ENCODE peak calls at places on chromosomes 3 and 15, in eight cellular contexts. One of them, this sample, is unnamed.
A peak's percentile ranks its signal among the peaks of the same experiment; 100 is the strongest.

GRCh38 chr3:58999779-59000170 is 50.0 kb downstream of the CFAP20DC start:
- DNase-seq in neural progenitor cell: no peak
- DNase-seq in MM.1S: no peak
- DNase-seq in GM23338: no peak
- DNase-seq in hepatocyte: no peak
- DNase-seq in PC-3: no peak
- DNase-seq in GM23248: peak; percentile 39
- DNase-seq in HCT116: no peak
- DNase-seq in this sample: no peak

GRCh38 chr3:14374444-14374883 is 27.9 kb upstream of the SLC6A6 start:
- DNase-seq in neural progenitor cell: no peak
- DNase-seq in MM.1S: no peak
- DNase-seq in GM23338: no peak
- DNase-seq in hepatocyte: no peak
- DNase-seq in PC-3: no peak
- DNase-seq in GM23248: no peak
- DNase-seq in HCT116: no peak
- DNase-seq in this sample: no peak

GRCh38 chr3:134449277-134449676 is 36.5 kb downstream of the ANAPC13 start:
- DNase-seq in neural progenitor cell: peak; percentile 69
- DNase-seq in MM.1S: no peak
- DNase-seq in GM23338: peak; percentile 82
- DNase-seq in hepatocyte: no peak
- DNase-seq in PC-3: peak; percentile 57
- DNase-seq in GM23248: peak; percentile 73
- DNase-seq in HCT116: no peak
- DNase-seq in this sample: peak; percentile 22

GRCh38 chr3:36677331-36678007 is 86.9 kb downstream of the DCLK3 start:
- DNase-seq in neural progenitor cell: peak; percentile 8
- DNase-seq in MM.1S: no peak
- DNase-seq in GM23338: peak; percentile 13
- DNase-seq in hepatocyte: no peak
- DNase-seq in PC-3: peak; percentile 97
- DNase-seq in GM23248: peak; percentile 98
- DNase-seq in HCT116: peak; percentile 29
- DNase-seq in this sample: no peak

GRCh38 chr3:132543016-132543739 is 53.9 kb upstream of the ACKR4 start:
- DNase-seq in neural progenitor cell: no peak
- DNase-seq in MM.1S: no peak
- DNase-seq in GM23338: no peak
- DNase-seq in hepatocyte: peak; percentile 26
- DNase-seq in PC-3: peak; percentile 77
- DNase-seq in GM23248: peak; percentile 94
- DNase-seq in HCT116: peak; percentile 19
- DNase-seq in this sample: no peak

GRCh38 chr3:39278616-39278935 is 1.3 kb downstream of the CX3CR1 start:
- DNase-seq in neural progenitor cell: no peak
- DNase-seq in MM.1S: no peak
- DNase-seq in GM23338: no peak
- DNase-seq in hepatocyte: no peak
- DNase-seq in PC-3: no peak
- DNase-seq in GM23248: no peak
- DNase-seq in HCT116: no peak
- DNase-seq in this sample: no peak

GRCh38 chr3:184491867-184492615 is 69.5 kb upstream of the EPHB3 start:
- DNase-seq in neural progenitor cell: no peak
- DNase-seq in MM.1S: no peak
- DNase-seq in GM23338: peak; percentile 67
- DNase-seq in hepatocyte: no peak
- DNase-seq in PC-3: no peak
- DNase-seq in GM23248: peak; percentile 43
- DNase-seq in HCT116: no peak
- DNase-seq in this sample: no peak

GRCh38 chr3:136473716-136474326 is 223.7 kb downstream of the PCCB start:
- DNase-seq in neural progenitor cell: no peak
- DNase-seq in MM.1S: no peak
- DNase-seq in GM23338: no peak
- DNase-seq in hepatocyte: no peak
- DNase-seq in PC-3: peak; percentile 68
- DNase-seq in GM23248: peak; percentile 71
- DNase-seq in HCT116: no peak
- DNase-seq in this sample: no peak

GRCh38 chr15:51825701-51826100 is 3.8 kb upstream of the TMOD3 start:
- DNase-seq in neural progenitor cell: no peak
- DNase-seq in MM.1S: no peak
- DNase-seq in GM23338: no peak
- DNase-seq in hepatocyte: no peak
- DNase-seq in PC-3: peak; percentile 62
- DNase-seq in GM23248: no peak
- DNase-seq in HCT116: no peak
- DNase-seq in this sample: no peak

GRCh38 chr3:42387802-42388651 is 22.4 kb downstream of the LYZL4 start:
- DNase-seq in neural progenitor cell: no peak
- DNase-seq in MM.1S: peak; percentile 86
- DNase-seq in GM23338: no peak
- DNase-seq in hepatocyte: no peak
- DNase-seq in PC-3: peak; percentile 10
- DNase-seq in GM23248: no peak
- DNase-seq in HCT116: no peak
- DNase-seq in this sample: peak; percentile 45

GRCh38 chr3:56593455-56594158 is 36.6 kb downstream of the CCDC66 start:
- DNase-seq in neural progenitor cell: no peak
- DNase-seq in MM.1S: peak; percentile 72
- DNase-seq in GM23338: no peak
- DNase-seq in hepatocyte: no peak
- DNase-seq in PC-3: peak; percentile 13
- DNase-seq in GM23248: no peak
- DNase-seq in HCT116: no peak
- DNase-seq in this sample: peak; percentile 12

GRCh38 chr3:101850327-101851048 is 1.2 kb downstream of the NFKBIZ start:
- DNase-seq in neural progenitor cell: peak; percentile 6
- DNase-seq in MM.1S: peak; percentile 75
- DNase-seq in GM23338: no peak
- DNase-seq in hepatocyte: no peak
- DNase-seq in PC-3: peak; percentile 57
- DNase-seq in GM23248: peak; percentile 81
- DNase-seq in HCT116: no peak
- DNase-seq in this sample: peak; percentile 69

GRCh38 chr15:31574761-31575160 is 248.1 kb downstream of the KLF13 start:
- DNase-seq in neural progenitor cell: peak; percentile 60
- DNase-seq in MM.1S: no peak
- DNase-seq in GM23338: peak; percentile 19
- DNase-seq in hepatocyte: no peak
- DNase-seq in PC-3: no peak
- DNase-seq in GM23248: peak; percentile 16
- DNase-seq in HCT116: no peak
- DNase-seq in this sample: no peak

GRCh38 chr15:70101459-70102113 is 3.9 kb upstream of the TLE3 start:
- DNase-seq in neural progenitor cell: peak; percentile 93
- DNase-seq in MM.1S: peak; percentile 89
- DNase-seq in GM23338: peak; percentile 96
- DNase-seq in hepatocyte: peak; percentile 89
- DNase-seq in PC-3: peak; percentile 79
- DNase-seq in GM23248: peak; percentile 80
- DNase-seq in HCT116: peak; percentile 82
- DNase-seq in this sample: peak; percentile 65

GRCh38 chr3:21326704-21327103 is 424.3 kb downstream of the ZNF385D start:
- DNase-seq in neural progenitor cell: peak; percentile 4
- DNase-seq in MM.1S: no peak
- DNase-seq in GM23338: no peak
- DNase-seq in hepatocyte: no peak
- DNase-seq in PC-3: no peak
- DNase-seq in GM23248: peak; percentile 68
- DNase-seq in HCT116: no peak
- DNase-seq in this sample: no peak

GRCh38 chr3:106825962-106826605 is 551.2 kb upstream of the CCDC54 start:
- DNase-seq in neural progenitor cell: peak; percentile 13
- DNase-seq in MM.1S: no peak
- DNase-seq in GM23338: peak; percentile 52
- DNase-seq in hepatocyte: peak; percentile 23
- DNase-seq in PC-3: peak; percentile 12
- DNase-seq in GM23248: peak; percentile 85
- DNase-seq in HCT116: no peak
- DNase-seq in this sample: no peak

GRCh38 chr3:60188803-60189202 is 1062.4 kb downstream of the FHIT start:
- DNase-seq in neural progenitor cell: no peak
- DNase-seq in MM.1S: peak; percentile 24
- DNase-seq in GM23338: no peak
- DNase-seq in hepatocyte: no peak
- DNase-seq in PC-3: no peak
- DNase-seq in GM23248: peak; percentile 49
- DNase-seq in HCT116: no peak
- DNase-seq in this sample: no peak

GRCh38 chr3:180420016-180420415 is 181.9 kb upstream of the TTC14 start:
- DNase-seq in neural progenitor cell: no peak
- DNase-seq in MM.1S: no peak
- DNase-seq in GM23338: no peak
- DNase-seq in hepatocyte: no peak
- DNase-seq in PC-3: peak; percentile 72
- DNase-seq in GM23248: no peak
- DNase-seq in HCT116: no peak
- DNase-seq in this sample: no peak

GRCh38 chr15:93072011-93072410 is 17.0 kb downstream of the RGMA start:
- DNase-seq in neural progenitor cell: peak; percentile 51
- DNase-seq in MM.1S: no peak
- DNase-seq in GM23338: peak; percentile 65
- DNase-seq in hepatocyte: no peak
- DNase-seq in PC-3: no peak
- DNase-seq in GM23248: peak; percentile 58
- DNase-seq in HCT116: no peak
- DNase-seq in this sample: no peak

GRCh38 chr3:123723527-123724168 is 138.8 kb upstream of the HACD2 start:
- DNase-seq in neural progenitor cell: peak; percentile 88
- DNase-seq in MM.1S: peak; percentile 77
- DNase-seq in GM23338: peak; percentile 93
- DNase-seq in hepatocyte: peak; percentile 88
- DNase-seq in PC-3: peak; percentile 96
- DNase-seq in GM23248: peak; percentile 86
- DNase-seq in HCT116: peak; percentile 73
- DNase-seq in this sample: peak; percentile 81

GRCh38 chr3:148075829-148076716 is 621.6 kb upstream of the AGTR1 start:
- DNase-seq in neural progenitor cell: peak; percentile 76
- DNase-seq in MM.1S: peak; percentile 25
- DNase-seq in GM23338: peak; percentile 74
- DNase-seq in hepatocyte: peak; percentile 62
- DNase-seq in PC-3: peak; percentile 57
- DNase-seq in GM23248: peak; percentile 77
- DNase-seq in HCT116: peak; percentile 38
- DNase-seq in this sample: no peak

DNA sequence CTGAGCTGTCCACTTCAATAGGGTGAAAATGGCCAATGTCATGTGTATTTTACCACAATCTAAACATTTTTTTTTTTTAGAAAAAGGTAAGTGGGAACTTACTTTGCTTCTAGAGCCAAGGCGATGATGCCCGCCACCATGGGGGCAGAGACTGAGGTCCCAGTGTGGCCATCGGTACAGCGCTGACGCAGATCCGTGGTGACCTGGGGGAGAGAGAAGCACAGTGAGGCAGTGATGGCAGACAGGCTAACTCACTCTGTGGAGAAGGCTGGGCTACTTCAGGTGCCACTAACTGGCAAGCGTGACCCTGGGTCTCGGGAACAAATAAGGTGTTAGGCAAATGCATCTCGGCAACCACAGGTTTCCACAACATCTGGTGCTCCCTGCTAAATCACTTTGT is 94.3 kb upstream of the SNRPA1 start:
- DNase-seq in neural progenitor cell: no peak
- DNase-seq in MM.1S: no peak
- DNase-seq in GM23338: no peak
- DNase-seq in hepatocyte: no peak
- DNase-seq in PC-3: no peak
- DNase-seq in GM23248: no peak
- DNase-seq in HCT116: no peak
- DNase-seq in this sample: no peak
- H3K4me1 ChIP-seq in neural progenitor cell: no peaks in the 10 kb centered on the region
- H3K4me1 ChIP-seq in MM.1S: peaks cover 16% of the 10 kb centered on the region
- H3K4me1 ChIP-seq in GM23338: no peaks in the 10 kb centered on the region
- H3K4me1 ChIP-seq in hepatocyte: no peaks in the 10 kb centered on the region
- H3K4me1 ChIP-seq in PC-3: no peaks in the 10 kb centered on the region
- H3K4me1 ChIP-seq in GM23248: no peaks in the 10 kb centered on the region
- H3K4me1 ChIP-seq in HCT116: no peaks in the 10 kb centered on the region
- H3K4me1 ChIP-seq in this sample: no peaks in the 10 kb centered on the region

GRCh38 chr3:149532463-149533180 is 58.1 kb downstream of the TM4SF4 start:
- DNase-seq in neural progenitor cell: no peak
- DNase-seq in MM.1S: peak; percentile 42
- DNase-seq in GM23338: no peak
- DNase-seq in hepatocyte: no peak
- DNase-seq in PC-3: no peak
- DNase-seq in GM23248: no peak
- DNase-seq in HCT116: no peak
- DNase-seq in this sample: no peak
- TF ChIP-seq EZH2phosphoT487 in neural progenitor cell: no peak
- TF ChIP-seq EZH2phosphoT487 in MM.1S: no peak
- TF ChIP-seq EZH2phosphoT487 in GM23338: no peak
- TF ChIP-seq EZH2phosphoT487 in hepatocyte: no peak
- TF ChIP-seq EZH2phosphoT487 in PC-3: no peak
- TF ChIP-seq EZH2phosphoT487 in GM23248: no peak
- TF ChIP-seq EZH2phosphoT487 in HCT116: no peak
- TF ChIP-seq EZH2phosphoT487 in this sample: no peak

GRCh38 chr15:67152429-67152828 is 87.0 kb downstream of the SMAD3 start:
- DNase-seq in neural progenitor cell: no peak
- DNase-seq in MM.1S: no peak
- DNase-seq in GM23338: no peak
- DNase-seq in hepatocyte: no peak
- DNase-seq in PC-3: no peak
- DNase-seq in GM23248: no peak
- DNase-seq in HCT116: no peak
- DNase-seq in this sample: peak; percentile 41
- H3K4me1 ChIP-seq in neural progenitor cell: peaks cover 31% of the 10 kb centered on the region
- H3K4me1 ChIP-seq in MM.1S: no peaks in the 10 kb centered on the region
- H3K4me1 ChIP-seq in GM23338: peaks cover 50% of the 10 kb centered on the region
- H3K4me1 ChIP-seq in hepatocyte: peaks cover 36% of the 10 kb centered on the region
- H3K4me1 ChIP-seq in PC-3: peaks cover 40% of the 10 kb centered on the region
- H3K4me1 ChIP-seq in GM23248: peaks cover 38% of the 10 kb centered on the region
- H3K4me1 ChIP-seq in HCT116: peaks cover 84% of the 10 kb centered on the region
- H3K4me1 ChIP-seq in this sample: peaks cover 62% of the 10 kb centered on the region

GRCh38 chr3:107943860-107944543 is 146.8 kb downstream of the CD47 start:
- DNase-seq in neural progenitor cell: no peak
- DNase-seq in MM.1S: no peak
- DNase-seq in GM23338: no peak
- DNase-seq in hepatocyte: no peak
- DNase-seq in PC-3: peak; percentile 30
- DNase-seq in GM23248: peak; percentile 84
- DNase-seq in HCT116: no peak
- DNase-seq in this sample: no peak

GRCh38 chr3:107939621-107940236 is 151.1 kb downstream of the CD47 start:
- DNase-seq in neural progenitor cell: no peak
- DNase-seq in MM.1S: no peak
- DNase-seq in GM23338: no peak
- DNase-seq in hepatocyte: no peak
- DNase-seq in PC-3: no peak
- DNase-seq in GM23248: no peak
- DNase-seq in HCT116: no peak
- DNase-seq in this sample: no peak

GRCh38 chr3:107945406-107945805 is 145.4 kb downstream of the CD47 start:
- DNase-seq in neural progenitor cell: no peak
- DNase-seq in MM.1S: no peak
- DNase-seq in GM23338: no peak
- DNase-seq in hepatocyte: no peak
- DNase-seq in PC-3: no peak
- DNase-seq in GM23248: no peak
- DNase-seq in HCT116: no peak
- DNase-seq in this sample: no peak

GRCh38 chr3:107943350-107943749 is 147.5 kb downstream of the CD47 start:
- DNase-seq in neural progenitor cell: no peak
- DNase-seq in MM.1S: no peak
- DNase-seq in GM23338: no peak
- DNase-seq in hepatocyte: no peak
- DNase-seq in PC-3: no peak
- DNase-seq in GM23248: peak; percentile 35
- DNase-seq in HCT116: no peak
- DNase-seq in this sample: no peak

GRCh38 chr3:107942244-107942643 is 148.6 kb downstream of the CD47 start:
- DNase-seq in neural progenitor cell: no peak
- DNase-seq in MM.1S: no peak
- DNase-seq in GM23338: no peak
- DNase-seq in hepatocyte: no peak
- DNase-seq in PC-3: peak; percentile 86
- DNase-seq in GM23248: peak; percentile 47
- DNase-seq in HCT116: no peak
- DNase-seq in this sample: no peak
- TF ChIP-seq EZH2phosphoT487 in neural progenitor cell: no peak
- TF ChIP-seq EZH2phosphoT487 in MM.1S: no peak
- TF ChIP-seq EZH2phosphoT487 in GM23338: no peak
- TF ChIP-seq EZH2phosphoT487 in hepatocyte: no peak
- TF ChIP-seq EZH2phosphoT487 in PC-3: no peak
- TF ChIP-seq EZH2phosphoT487 in GM23248: no peak
- TF ChIP-seq EZH2phosphoT487 in HCT116: no peak
- TF ChIP-seq EZH2phosphoT487 in this sample: no peak

This sample was measured in OCI-LY7.